ENCODE peak calls at places on chromosomes 1 and 21, in seven cellular contexts. H is CD8-positive, alpha-beta T cell; J is neuronal stem cell; G is tibial nerve; P is Panc1; T is A549; A is heart left ventricle. O is an unnamed sample. For H3K4me1 and H3K9me3, the result is how much of the 10 kb centered on the place peaks cover.

GRCh38 chr1:21932127-21932526 is 5.0 kb downstream of the HSPG2 start:
- DNase-seq in H (no peak), A (peak), T (no peak), P (no peak), G (no peak), J (no peak), O (no peak)

GRCh38 chr21:43372663-43373386 is 54.1 kb downstream of the SIK1 start:
- DNase-seq in T (no peak), H (no peak), J (no peak), P (no peak), G (no peak), A (no peak), O (no peak)

GRCh38 chr1:15876357-15876756 is 28.9 kb downstream of the SPEN start:
- DNase-seq in A (no peak), P (no peak), H (no peak), T (peak), J (no peak), G (no peak), O (no peak)

GRCh38 chr1:58908539-58909161 is 124.8 kb upstream of the JUN start:
- DNase-seq in T (no peak), J (no peak), P (no peak), G (no peak), H (no peak), A (no peak), O (no peak)

GRCh38 chr21:43303240-43304178 is 123.4 kb downstream of the SIK1 start:
- DNase-seq in T (no peak), J (no peak), H (no peak), G (no peak), A (peak), P (no peak), O (no peak)

GRCh38 chr1:208231929-208232360 is 12.2 kb downstream of the PLXNA2 start:
- DNase-seq in H (no peak), A (no peak), J (no peak), T (no peak), G (no peak), P (no peak), O (no peak)

GRCh38 chr1:117928881-117929339 is 511 bp downstream of the GDAP2 start:
- DNase-seq in T (peak), J (peak), G (peak), P (no peak), H (peak), A (peak), O (peak)

GRCh38 chr1:198829356-198829755 is 190.5 kb downstream of the PTPRC start:
- DNase-seq in G (no peak), A (no peak), J (no peak), P (no peak), T (no peak), H (no peak), O (no peak)

GRCh38 chr1:24957016-24957807 is 27.1 kb upstream of the RUNX3 start:
- DNase-seq in P (no peak), H (no peak), J (no peak), A (no peak), T (no peak), G (no peak), O (no peak)
- H3K4me1 ChIP-seq in P (under half), H (half or more), J (under half), A (under half), T (under half), G (under half), O (under half)

DNA sequence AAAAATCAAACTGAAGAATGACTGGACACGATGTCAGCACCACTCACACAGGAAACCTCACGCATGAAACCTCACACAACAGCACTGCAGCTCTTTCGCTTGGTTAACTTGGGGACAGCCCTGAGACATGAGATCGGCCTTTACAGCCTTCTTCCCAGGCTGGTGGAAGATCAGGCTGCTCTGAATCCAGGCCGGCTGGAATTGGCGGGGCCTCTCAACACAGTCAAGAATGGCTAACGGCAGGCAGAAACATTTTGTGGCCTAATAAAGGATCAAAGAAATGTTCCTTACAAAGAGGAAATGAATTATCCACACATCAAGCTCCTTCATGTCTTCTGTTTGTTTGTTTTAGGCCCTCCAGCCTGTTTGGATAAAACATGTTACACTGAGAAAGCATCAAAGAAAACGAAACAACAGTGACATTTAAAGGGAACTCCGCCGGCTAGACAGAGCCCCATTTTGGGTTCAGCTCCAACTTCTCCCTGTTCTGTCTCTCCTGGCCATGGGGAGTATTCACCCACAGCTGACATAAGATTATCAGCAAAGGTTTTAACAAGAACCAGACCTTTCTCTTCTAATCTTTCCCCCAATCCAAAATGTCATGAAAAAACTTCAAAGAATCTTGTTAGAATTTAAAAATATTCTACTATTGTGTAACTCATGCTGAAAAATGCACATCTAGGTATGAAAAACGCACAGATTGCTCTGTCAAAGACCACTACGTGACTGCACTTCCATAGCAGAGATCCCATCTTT is 131.2 kb downstream of the SLC45A1 start:
- DNase-seq in G (no peak), T (no peak), P (no peak), A (no peak), J (no peak), H (no peak), O (no peak)
- H3K27ac ChIP-seq in G (peak), T (no peak), P (no peak), A (no peak), J (no peak), H (no peak), O (no peak)

GRCh38 chr1:113984710-113985109 is 5.4 kb downstream of the OLFML3 start:
- DNase-seq in T (no peak), G (no peak), J (no peak), P (no peak), A (no peak), H (no peak), O (no peak)

GRCh38 chr1:113983826-113984225 is 4.6 kb downstream of the OLFML3 start:
- DNase-seq in T (no peak), H (no peak), J (no peak), G (no peak), P (no peak), A (no peak), O (no peak)

GRCh38 chr1:113982955-113983742 is 3.9 kb downstream of the OLFML3 start:
- DNase-seq in T (no peak), P (no peak), A (no peak), J (no peak), G (no peak), H (no peak), O (no peak)

GRCh38 chr1:113987259-113987658 is 8.0 kb downstream of the OLFML3 start:
- DNase-seq in H (no peak), G (no peak), A (no peak), T (no peak), J (no peak), P (no peak), O (no peak)

GRCh38 chr1:113986802-113987201 is 7.5 kb downstream of the OLFML3 start:
- DNase-seq in A (no peak), H (no peak), T (no peak), G (no peak), P (no peak), J (no peak), O (no peak)
- H3K9me3 ChIP-seq in A (under half), H (under half), T (under half), G (under half), P (under half), J (under half), O (under half)

GRCh38 chr1:56298866-56299265 is 280.5 kb downstream of the PLPP3 start:
- DNase-seq in P (no peak), T (no peak), A (no peak), H (no peak), G (no peak), J (no peak), O (no peak)

GRCh38 chr1:56303805-56304204 is 275.6 kb downstream of the PLPP3 start:
- DNase-seq in G (no peak), P (no peak), H (no peak), T (no peak), A (no peak), J (no peak), O (no peak)

GRCh38 chr1:56304975-56305374 is 274.4 kb downstream of the PLPP3 start:
- DNase-seq in P (no peak), G (no peak), J (no peak), T (no peak), A (peak), H (no peak), O (no peak)

GRCh38 chr1:56302878-56303277 is 276.5 kb downstream of the PLPP3 start:
- DNase-seq in P (no peak), T (no peak), H (no peak), G (no peak), J (no peak), A (no peak), O (no peak)

DNA sequence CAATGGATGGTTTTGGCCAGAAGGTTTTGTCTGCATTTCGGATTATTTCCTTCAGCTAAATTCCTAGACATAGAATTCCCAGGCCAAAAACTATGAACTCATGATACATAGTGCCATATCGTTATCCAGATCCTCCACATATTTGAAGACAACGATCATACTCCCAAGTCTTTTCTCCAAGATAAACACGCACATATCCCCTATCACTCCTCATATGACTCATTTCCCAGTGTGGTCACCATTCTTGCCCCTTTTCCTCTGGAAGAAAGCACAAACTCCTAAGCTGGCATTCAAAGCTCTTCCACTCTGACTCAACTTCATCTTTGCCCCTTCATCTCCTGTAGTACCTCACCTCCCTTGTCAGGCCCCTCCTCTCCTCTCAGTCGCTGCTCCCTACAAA is 277.6 kb downstream of the PLPP3 start:
- DNase-seq in A (no peak), J (no peak), G (no peak), H (no peak), P (no peak), T (peak), O (no peak)
- H3K4me1 ChIP-seq in A (under half), J (under half), G (under half), H (under half), P (under half), T (under half), O (under half)

GRCh38 chr1:226187380-226187779 is 839 bp upstream of the ACBD3 start:
- DNase-seq in P (no peak), T (no peak), G (no peak), A (no peak), H (no peak), J (no peak), O (no peak)
- H3K27ac ChIP-seq in P (peak), T (peak), G (peak), A (no peak), H (no peak), J (no peak), O (peak)

GRCh38 chr1:206506803-206507394 is 432 bp upstream of the RASSF5 start:
- DNase-seq in A (no peak), P (no peak), T (no peak), J (no peak), H (no peak), G (no peak), O (no peak)
- H3K9me3 ChIP-seq in A (under half), P (under half), T (under half), J (under half), H (under half), G (under half), O (under half)

GRCh38 chr1:77925966-77926365 is 37.5 kb downstream of the NEXN start:
- DNase-seq in A (no peak), T (no peak), G (no peak), J (no peak), P (no peak), H (no peak), O (no peak)
- H3K4me1 ChIP-seq in A (under half), T (under half), G (under half), J (under half), P (under half), H (under half), O (under half)

GRCh38 chr1:225772323-225772768 is 5.3 kb upstream of the SRP9 start:
- DNase-seq in J (peak), A (peak), P (peak), H (no peak), G (peak), T (peak), O (no peak)

GRCh38 chr1:225771661-225772322 is 5.8 kb upstream of the SRP9 start:
- DNase-seq in T (no peak), G (no peak), A (no peak), J (no peak), H (no peak), P (no peak), O (no peak)

GRCh38 chr1:225768662-225769426 is 8.8 kb upstream of the SRP9 start:
- DNase-seq in T (no peak), G (no peak), P (no peak), H (no peak), A (no peak), J (no peak), O (no peak)

GRCh38 chr1:225769687-225770086 is 7.9 kb upstream of the SRP9 start:
- DNase-seq in H (no peak), T (no peak), J (no peak), A (no peak), G (no peak), P (no peak), O (no peak)

DNA sequence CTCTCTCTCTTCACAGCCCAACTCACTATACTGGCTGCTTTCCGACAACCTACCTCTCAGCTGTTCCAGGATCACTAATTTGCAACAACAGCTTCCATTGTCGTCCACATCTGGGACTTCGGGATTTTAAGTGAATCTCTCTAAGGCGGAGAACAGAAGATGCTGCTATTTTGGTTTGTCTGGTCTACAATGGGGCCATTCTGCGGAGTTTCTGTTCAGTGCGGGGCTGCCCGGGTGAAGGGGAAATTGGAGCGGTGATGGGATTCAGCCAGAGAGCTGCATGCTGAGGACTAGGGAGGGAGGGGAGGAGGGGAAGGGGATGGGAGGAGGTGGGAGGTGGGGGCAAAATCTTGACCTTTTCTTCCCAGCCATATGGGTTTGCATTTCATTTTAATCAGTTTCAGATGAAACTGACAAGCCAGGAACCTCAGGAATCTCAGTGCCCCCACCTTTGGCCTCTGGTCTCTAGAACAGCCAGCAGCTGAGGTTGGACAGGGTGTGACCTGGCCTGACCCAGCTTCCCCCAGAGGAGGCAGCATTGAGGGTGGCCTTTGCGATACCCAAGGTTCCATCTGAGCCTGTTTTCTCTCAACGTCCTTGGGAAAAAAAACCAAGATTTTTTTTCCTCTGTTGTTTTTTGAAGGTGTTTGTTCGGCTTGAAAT is 6.9 kb upstream of the SRP9 start:
- DNase-seq in G (no peak), T (no peak), J (peak), A (no peak), P (no peak), H (no peak), O (no peak)
- H3K27ac ChIP-seq in G (peak), T (peak), J (peak), A (no peak), P (peak), H (no peak), O (no peak)

GRCh38 chr1:152757747-152758146 is at the start of gene KPRP:
- DNase-seq in T (no peak), G (no peak), H (no peak), P (no peak), A (no peak), J (no peak), O (no peak)

GRCh38 chr1:152761609-152762213 is 3.9 kb downstream of the KPRP start:
- DNase-seq in T (no peak), P (no peak), J (no peak), A (no peak), H (no peak), G (no peak), O (no peak)

GRCh38 chr1:152758636-152759035 is 811 bp downstream of the KPRP start:
- DNase-seq in T (no peak), H (no peak), J (no peak), A (no peak), G (no peak), P (no peak), O (no peak)

GRCh38 chr1:152759453-152760173 is 1.8 kb downstream of the KPRP start:
- DNase-seq in P (no peak), T (no peak), A (no peak), G (no peak), H (no peak), J (no peak), O (no peak)

DNA sequence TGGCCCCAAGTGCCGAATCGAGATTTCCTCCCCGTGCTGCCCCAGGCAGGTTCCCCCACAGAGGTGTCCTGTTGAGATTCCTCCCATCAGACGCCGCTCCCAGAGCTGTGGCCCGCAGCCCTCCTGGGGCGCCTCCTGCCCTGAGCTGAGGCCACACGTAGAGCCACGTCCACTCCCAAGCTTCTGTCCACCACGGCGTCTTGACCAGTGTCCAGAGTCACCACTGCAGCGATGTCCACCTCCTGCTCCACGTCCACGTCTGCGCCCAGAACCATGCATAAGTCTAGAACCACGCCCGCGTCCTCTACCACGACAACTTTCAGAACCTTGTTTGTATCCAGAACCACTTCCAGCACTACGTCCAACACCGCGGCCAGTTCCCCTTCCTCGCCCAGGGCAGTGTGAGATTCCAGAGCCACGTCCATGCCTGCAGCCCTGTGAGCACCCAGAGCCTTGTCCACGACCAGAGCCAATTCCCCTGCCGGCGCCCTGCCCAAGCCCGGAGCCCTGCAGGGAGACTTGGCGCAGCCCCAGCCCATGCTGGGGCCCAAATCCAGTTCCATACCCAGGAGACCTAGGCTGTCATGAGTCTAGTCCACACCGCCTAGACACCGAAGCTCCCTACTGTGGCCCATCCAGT is 2.8 kb downstream of the KPRP start:
- DNase-seq in T (no peak), P (no peak), H (no peak), J (no peak), G (no peak), A (no peak), O (no peak)
- H3K9me3 ChIP-seq in T (under half), P (under half), H (under half), J (half or more), G (under half), A (under half), O (under half)